ENCODE peak calls at places on chromosomes 16 and 17, in nine cellular contexts. N is left ventricle myocardium inferior, J is epithelial cell of esophagus, A is AG09319, X is testis, R is AG04450, E is A549, M is AG04449, D is stomach. T is an unnamed sample.

GRCh38 chr17:57016764-57017116 is 38.8 kb downstream of the SCPEP1 start:
- DNase-seq in X (no peak), M (no peak), N (no peak), E (no peak), R (no peak), J (peak), D (no peak), A (no peak), T (no peak)

GRCh38 chr17:43372273-43372911 is 26.4 kb upstream of the ARL4D start:
- DNase-seq in E (no peak), M (no peak), J (no peak), A (no peak), X (peak), R (no peak), N (peak), D (no peak), T (no peak)

GRCh38 chr16:4090476-4090875 is 25.8 kb downstream of the ADCY9 start:
- DNase-seq in R (no peak), E (no peak), D (no peak), X (peak), A (no peak), M (no peak), N (peak), J (no peak), T (no peak)

GRCh38 chr16:2469399-2470233 is 1.5 kb upstream of the NTN3 start:
- DNase-seq in R (no peak), E (no peak), A (no peak), X (no peak), M (no peak), J (no peak), N (no peak), D (no peak), T (no peak)

GRCh38 chr17:68196394-68197090 is 51.3 kb upstream of the AMZ2 start:
- DNase-seq in J (no peak), E (no peak), R (no peak), D (no peak), N (no peak), M (no peak), A (no peak), X (no peak), T (no peak)

GRCh38 chr17:79048826-79049755 is 25.1 kb downstream of the C1QTNF1 start:
- DNase-seq in E (no peak), X (no peak), M (no peak), D (no peak), R (no peak), J (no peak), N (no peak), A (no peak), T (no peak)

GRCh38 chr17:1203111-1203966 is 23.6 kb upstream of the ABR start:
- DNase-seq in M (no peak), J (peak), A (no peak), E (peak), D (peak), R (no peak), X (peak), N (peak), T (peak)

GRCh38 chr17:69447726-69448125 is 33.2 kb downstream of the MAP2K6 start:
- DNase-seq in D (no peak), X (peak), E (no peak), N (peak), M (no peak), J (no peak), A (no peak), R (no peak), T (no peak)

GRCh38 chr16:55754056-55754455 is 78.8 kb downstream of the CES1 start:
- DNase-seq in X (no peak), R (no peak), A (no peak), N (no peak), E (no peak), J (no peak), M (no peak), D (no peak), T (no peak)

GRCh38 chr16:86949116-86949515 is 368.1 kb downstream of the C16orf95 start:
- DNase-seq in E (no peak), N (no peak), D (no peak), A (no peak), M (no peak), R (no peak), J (peak), X (no peak), T (no peak)

GRCh38 chr16:720507-720989 is 398 bp upstream of the ANTKMT start:
- DNase-seq in D (no peak), X (peak), N (peak), A (no peak), M (no peak), E (peak), J (no peak), R (no peak), T (no peak)

GRCh38 chr17:79500738-79501533 is 109.9 kb downstream of the RBFOX3 start:
- DNase-seq in A (no peak), X (no peak), E (no peak), M (no peak), D (no peak), J (no peak), R (no peak), N (no peak), T (no peak)

GRCh38 chr16:1310832-1311200 is 1.4 kb downstream of the UBE2I start:
- DNase-seq in E (no peak), N (no peak), D (peak), R (no peak), A (no peak), J (peak), M (no peak), X (no peak), T (no peak)

GRCh38 chr17:29857823-29858222 is 72.2 kb downstream of the SSH2 start:
- DNase-seq in N (no peak), A (no peak), M (no peak), X (no peak), J (peak), E (no peak), R (no peak), D (no peak), T (no peak)

GRCh38 chr16:2691491-2692248 is 9.3 kb downstream of the KCTD5 start:
- DNase-seq in N (peak), E (no peak), D (peak), R (no peak), M (no peak), J (no peak), X (peak), A (no peak), T (no peak)

GRCh38 chr17:50956409-50956749 is 90.2 kb upstream of the TOB1 start:
- DNase-seq in A (no peak), M (no peak), X (no peak), J (no peak), R (no peak), E (no peak), D (no peak), N (no peak), T (no peak)

GRCh38 chr17:4247981-4248388 is 15.8 kb downstream of the ANKFY1 start:
- DNase-seq in N (no peak), E (no peak), X (no peak), J (peak), D (peak), R (no peak), A (no peak), M (no peak), T (peak)

GRCh38 chr17:17745476-17746455 is 64.5 kb downstream of the RAI1 start:
- DNase-seq in D (no peak), R (no peak), M (no peak), A (no peak), E (no peak), X (no peak), J (no peak), N (no peak), T (no peak)

GRCh38 chr16:89815639-89816348 is 653 bp downstream of the FANCA start:
- DNase-seq in A (no peak), D (no peak), J (no peak), M (no peak), R (no peak), X (no peak), N (no peak), E (peak), T (peak)

GRCh38 chr16:78425957-78426590 is 326.6 kb downstream of the WWOX start:
- DNase-seq in D (no peak), J (no peak), E (no peak), M (no peak), R (no peak), A (no peak), N (no peak), X (no peak), T (no peak)

GRCh38 chr17:50478391-50479361 is at the start of gene RSAD1:
- DNase-seq in J (peak), D (peak), M (peak), R (peak), N (peak), X (peak), E (peak), A (peak), T (peak)

GRCh38 chr16:88653606-88654362 is 2.9 kb upstream of the CYBA start:
- DNase-seq in J (no peak), X (no peak), R (no peak), A (no peak), D (no peak), M (no peak), E (no peak), N (no peak), T (no peak)

GRCh38 chr17:6856054-6856453 is 24.5 kb upstream of the TEKT1 start:
- DNase-seq in D (no peak), E (no peak), X (no peak), M (no peak), N (no peak), A (no peak), J (no peak), R (no peak), T (no peak)

GRCh38 chr16:31114468-31114867 is 3.0 kb upstream of the KAT8 start:
- DNase-seq in N (no peak), X (no peak), M (no peak), D (no peak), J (no peak), E (no peak), R (no peak), A (no peak), T (no peak)

GRCh38 chr17:65183736-65184135 is 46.6 kb downstream of the RGS9 start:
- DNase-seq in E (peak), J (peak), M (peak), N (no peak), A (no peak), R (no peak), D (no peak), X (no peak), T (peak)

GRCh38 chr17:65185060-65185459 is 47.9 kb downstream of the RGS9 start:
- DNase-seq in R (no peak), D (no peak), N (no peak), M (no peak), X (no peak), A (no peak), J (no peak), E (no peak), T (no peak)

GRCh38 chr17:65182233-65182632 is 45.1 kb downstream of the RGS9 start:
- DNase-seq in N (no peak), M (no peak), D (no peak), X (no peak), E (no peak), J (no peak), R (no peak), A (no peak), T (no peak)

GRCh38 chr17:65184235-65184959 is 47.2 kb downstream of the RGS9 start:
- DNase-seq in R (no peak), A (no peak), E (no peak), M (no peak), N (no peak), X (no peak), J (no peak), D (no peak), T (no peak)

DNA sequence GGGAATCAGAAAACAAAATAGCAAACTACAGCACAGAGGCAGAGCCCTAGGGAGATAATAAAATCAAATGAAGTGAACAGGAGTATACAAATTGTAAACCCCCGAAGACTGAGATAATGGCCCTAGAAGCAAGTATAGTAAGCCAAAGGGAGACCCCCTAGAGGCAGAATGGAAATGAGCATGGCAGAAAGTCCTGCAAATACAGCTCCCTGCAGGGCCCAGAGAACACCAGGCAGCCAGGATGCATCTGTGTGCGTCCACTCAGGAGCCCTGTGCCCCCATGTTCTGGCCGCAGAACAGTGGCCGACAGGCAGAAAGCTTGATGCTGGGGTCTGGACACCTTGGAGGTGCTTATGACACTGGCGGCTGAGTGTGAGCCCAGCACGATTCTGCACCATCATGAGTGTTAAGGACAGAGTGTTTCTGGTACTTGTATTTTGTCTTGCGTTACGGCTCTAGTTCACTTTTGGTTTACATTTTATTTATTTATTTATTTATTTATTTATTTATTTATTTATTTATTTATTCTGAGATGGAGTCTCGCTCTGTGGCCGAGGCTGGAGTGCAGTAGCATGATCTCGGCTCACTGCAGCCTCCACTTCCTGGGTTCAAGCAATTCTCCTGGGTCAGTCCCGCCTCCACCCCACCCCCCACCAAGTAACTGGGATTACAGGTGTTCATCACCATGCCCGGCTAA is 48.7 kb downstream of the RGS9 start:
- DNase-seq in X (no peak), M (no peak), E (no peak), R (no peak), J (no peak), D (no peak), N (no peak), A (no peak), T (no peak)
- TF ChIP-seq CTCF in X (no peak), M (no peak), E (no peak), R (no peak), J (no peak), D (no peak), N (no peak), A (no peak), T (no peak)

DNA sequence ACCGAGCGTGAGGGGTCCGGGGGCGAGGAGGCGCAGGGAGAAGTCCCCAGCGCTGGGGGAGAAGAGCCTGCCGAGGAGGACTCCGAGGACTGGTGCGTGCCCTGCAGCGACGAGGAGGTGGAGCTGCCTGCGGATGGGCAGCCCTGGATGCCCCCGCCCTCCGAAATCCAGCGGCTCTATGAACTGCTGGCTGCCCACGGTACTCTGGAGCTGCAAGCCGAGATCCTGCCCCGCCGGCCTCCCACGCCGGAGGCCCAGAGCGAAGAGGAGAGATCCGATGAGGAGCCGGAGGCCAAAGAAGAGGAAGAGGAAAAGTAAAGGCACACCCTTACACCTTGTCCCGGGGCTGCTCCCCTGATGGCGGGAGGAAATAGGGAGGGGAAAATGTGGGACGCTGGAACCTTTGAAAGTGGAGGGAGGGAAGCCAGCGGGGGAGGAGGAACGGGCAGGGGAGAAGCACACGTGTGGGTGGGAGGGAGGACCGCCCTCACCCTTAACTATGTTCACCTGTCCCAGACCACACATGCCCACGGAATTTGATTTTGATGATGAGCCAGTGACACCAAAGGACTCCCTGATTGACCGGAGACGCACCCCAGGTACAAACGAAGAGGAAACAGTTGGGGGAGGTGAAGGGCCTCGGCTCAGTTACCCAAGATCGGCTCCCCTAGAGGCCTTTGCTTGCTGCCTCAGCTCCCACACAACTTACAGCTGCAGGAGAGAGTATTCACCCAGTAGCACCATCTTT is 916 bp downstream of the PAGR1 start:
- DNase-seq in X (peak), J (peak), M (no peak), E (peak), A (no peak), N (peak), R (no peak), D (peak), T (peak)
- TF ChIP-seq CTCF in X (no peak), J (no peak), M (peak), E (no peak), A (no peak), N (no peak), R (peak), D (no peak), T (no peak)

GRCh38 chr17:8121531-8122390 is 2.1 kb downstream of the HES7 start:
- DNase-seq in D (no peak), A (no peak), M (no peak), E (peak), N (no peak), X (peak), J (peak), R (no peak), T (peak)

GRCh38 chr17:8119575-8120519 is 1.5 kb upstream of the ALOXE3 start:
- DNase-seq in J (peak), M (peak), E (peak), D (peak), A (peak), R (peak), N (peak), X (peak), T (no peak)

GRCh38 chr17:8118769-8119574 is 658 bp upstream of the ALOXE3 start:
- DNase-seq in E (peak), R (peak), X (peak), J (peak), D (peak), M (no peak), N (peak), A (peak), T (peak)

GRCh38 chr17:8122391-8122922 is 1.4 kb downstream of the HES7 start:
- DNase-seq in J (peak), X (no peak), N (no peak), E (peak), A (no peak), D (no peak), R (no peak), M (no peak), T (no peak)

DNA sequence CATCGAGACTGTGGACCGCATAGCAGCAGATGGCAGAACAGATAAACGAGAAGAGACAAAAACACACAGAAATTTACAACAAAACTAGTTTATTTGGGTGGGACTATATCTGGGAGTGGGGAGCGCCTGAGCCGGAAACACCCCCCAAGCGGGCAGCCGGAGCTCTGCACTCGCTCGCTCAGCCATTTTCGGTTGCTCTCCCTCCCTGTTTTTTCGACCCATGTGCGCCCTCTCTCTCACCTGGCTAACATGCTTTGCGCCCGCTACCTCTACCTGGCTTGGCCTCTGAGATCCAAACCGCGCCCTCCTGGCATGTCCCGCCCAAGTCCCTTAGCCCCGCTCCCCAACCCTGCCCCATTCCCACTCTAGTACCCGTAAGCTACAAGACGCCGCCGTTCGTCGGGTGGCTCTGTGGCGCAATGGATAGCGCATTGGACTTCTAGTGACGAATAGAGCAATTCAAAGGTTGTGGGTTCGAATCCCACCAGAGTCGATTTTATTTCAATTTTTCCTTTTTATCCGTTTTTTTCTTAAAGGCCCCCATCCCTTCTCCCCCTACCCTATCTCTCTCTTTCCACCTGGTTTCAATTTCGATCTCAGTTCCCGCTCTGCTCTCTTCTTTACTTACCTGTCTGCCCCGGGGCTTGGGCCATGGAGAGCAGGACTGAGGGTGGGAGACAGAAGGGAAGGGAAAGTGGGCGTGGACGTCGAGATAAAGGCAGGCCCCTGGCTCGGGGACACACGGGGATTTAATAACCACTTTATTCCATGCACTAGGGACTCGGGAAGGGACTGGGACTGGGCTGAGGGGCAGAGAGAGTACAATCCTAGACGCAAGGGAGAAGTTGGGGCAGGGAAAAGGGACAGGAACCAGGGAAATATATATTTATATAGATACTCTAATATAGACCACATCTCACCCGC is 2.5 kb upstream of the ALOXE3 start:
- DNase-seq in A (no peak), R (no peak), E (peak), J (peak), N (no peak), X (peak), M (no peak), D (peak), T (peak)
- TF ChIP-seq CTCF in A (peak), R (peak), E (no peak), J (peak), N (peak), X (no peak), M (peak), D (no peak), T (peak)

DNA sequence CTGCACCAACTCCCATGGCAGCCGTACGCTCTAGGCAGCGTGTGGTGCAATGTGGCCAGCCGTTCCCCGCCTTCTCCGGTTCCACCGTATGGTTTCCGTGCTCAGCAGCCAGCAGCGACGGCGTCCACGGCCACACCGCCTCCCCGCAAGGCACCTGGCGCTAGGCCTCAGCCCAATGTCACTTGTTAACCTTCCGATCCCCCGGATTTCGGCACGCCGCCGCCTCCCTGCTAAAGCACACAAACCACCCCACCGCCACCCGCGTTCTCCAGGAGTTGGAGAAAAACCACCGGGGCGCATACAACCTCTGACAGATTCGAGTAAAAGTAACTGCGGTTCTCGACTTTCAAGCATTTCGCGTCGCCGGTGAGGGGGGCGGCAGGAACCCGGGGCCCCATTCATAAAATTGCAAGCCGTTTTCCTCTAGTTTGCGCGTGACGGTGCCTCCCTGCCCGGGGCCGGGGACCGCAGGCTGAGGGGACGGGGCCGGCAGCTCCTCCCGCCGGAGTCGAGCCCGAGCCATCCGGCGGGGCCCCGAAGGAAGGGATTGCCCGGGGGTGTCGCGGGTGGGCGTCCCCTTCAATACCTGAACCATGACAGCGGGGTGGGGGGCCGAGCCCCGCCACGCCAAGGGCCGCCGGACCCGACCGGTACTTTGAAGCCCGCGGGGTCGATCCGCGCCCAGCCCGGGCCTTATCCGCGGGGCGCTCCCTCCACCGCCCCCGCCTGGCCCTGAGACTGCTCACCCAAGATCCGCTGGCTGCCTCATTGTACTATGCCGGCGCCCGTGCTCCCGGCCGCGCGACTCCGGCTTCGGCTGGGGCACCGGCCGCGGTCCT is at the start of gene TEX2:
- DNase-seq in M (no peak), J (peak), A (no peak), E (no peak), D (peak), N (peak), R (no peak), X (peak), T (peak)
- TF ChIP-seq CTCF in M (no peak), J (no peak), A (no peak), E (no peak), D (no peak), N (no peak), R (no peak), X (no peak), T (no peak)

T was measured in RWPE1.